ENCODE peak calls at places on chromosome 21, in six cellular contexts. One of them, this sample, is unnamed.

GRCh38 chr21:35366348-35367085 is 317.4 kb upstream of the RUNX1 start:
- DNase-seq in glutamatergic neuron: no peak
- DNase-seq in left lung: no peak
- DNase-seq in psoas muscle: no peak
- DNase-seq in AG04450: no peak
- DNase-seq in thoracic aorta: no peak
- DNase-seq in this sample: no peak

GRCh38 chr21:28737671-28738279 is 254.9 kb downstream of the LTN1 start:
- DNase-seq in glutamatergic neuron: no peak
- DNase-seq in left lung: no peak
- DNase-seq in psoas muscle: no peak
- DNase-seq in AG04450: no peak
- DNase-seq in thoracic aorta: no peak
- DNase-seq in this sample: no peak

GRCh38 chr21:36628096-36628495 is 70.8 kb upstream of the SIM2 start:
- DNase-seq in glutamatergic neuron: no peak
- DNase-seq in left lung: no peak
- DNase-seq in psoas muscle: no peak
- DNase-seq in AG04450: no peak
- DNase-seq in thoracic aorta: no peak
- DNase-seq in this sample: no peak

GRCh38 chr21:31135536-31136184 is 97.4 kb upstream of the KRTAP19-8 start:
- DNase-seq in glutamatergic neuron: no peak
- DNase-seq in left lung: no peak
- DNase-seq in psoas muscle: no peak
- DNase-seq in AG04450: no peak
- DNase-seq in thoracic aorta: no peak
- DNase-seq in this sample: no peak

GRCh38 chr21:44592446-44593365 is at the start of gene KRTAP10-6:
- DNase-seq in glutamatergic neuron: no peak
- DNase-seq in left lung: no peak
- DNase-seq in psoas muscle: peak; percentile 42
- DNase-seq in AG04450: no peak
- DNase-seq in thoracic aorta: no peak
- DNase-seq in this sample: no peak

GRCh38 chr21:24583473-24583872 is 1023.8 kb downstream of the MRPL39 start:
- DNase-seq in glutamatergic neuron: no peak
- DNase-seq in left lung: no peak
- DNase-seq in psoas muscle: no peak
- DNase-seq in AG04450: no peak
- DNase-seq in thoracic aorta: no peak
- DNase-seq in this sample: no peak

GRCh38 chr21:33059319-33059894 is 10.5 kb upstream of the OLIG1 start:
- DNase-seq in glutamatergic neuron: no peak
- DNase-seq in left lung: no peak
- DNase-seq in psoas muscle: no peak
- DNase-seq in AG04450: no peak
- DNase-seq in thoracic aorta: no peak
- DNase-seq in this sample: no peak

GRCh38 chr21:33039542-33039941 is 13.8 kb downstream of the OLIG2 start:
- DNase-seq in glutamatergic neuron: peak; percentile 82
- DNase-seq in left lung: no peak
- DNase-seq in psoas muscle: no peak
- DNase-seq in AG04450: no peak
- DNase-seq in thoracic aorta: no peak
- DNase-seq in this sample: no peak

GRCh38 chr21:38089763-38090046 is 167.1 kb upstream of the KCNJ15 start:
- DNase-seq in glutamatergic neuron: no peak
- DNase-seq in left lung: no peak
- DNase-seq in psoas muscle: no peak
- DNase-seq in AG04450: no peak
- DNase-seq in thoracic aorta: no peak
- DNase-seq in this sample: no peak

GRCh38 chr21:37159053-37159776 is 86.2 kb downstream of the TTC3 start:
- DNase-seq in glutamatergic neuron: no peak
- DNase-seq in left lung: no peak
- DNase-seq in psoas muscle: no peak
- DNase-seq in AG04450: peak; percentile 51
- DNase-seq in thoracic aorta: no peak
- DNase-seq in this sample: no peak

GRCh38 chr21:27572681-27573080 is 605.8 kb upstream of the ADAMTS5 start:
- DNase-seq in glutamatergic neuron: no peak
- DNase-seq in left lung: no peak
- DNase-seq in psoas muscle: no peak
- DNase-seq in AG04450: peak; percentile 34
- DNase-seq in thoracic aorta: no peak
- DNase-seq in this sample: no peak

GRCh38 chr21:29302340-29302991 is 3.7 kb downstream of the BACH1 start:
- DNase-seq in glutamatergic neuron: no peak
- DNase-seq in left lung: no peak
- DNase-seq in psoas muscle: no peak
- DNase-seq in AG04450: no peak
- DNase-seq in thoracic aorta: no peak
- DNase-seq in this sample: no peak

GRCh38 chr21:31258073-31258472 is 86.0 kb downstream of the TIAM1 start:
- DNase-seq in glutamatergic neuron: no peak
- DNase-seq in left lung: no peak
- DNase-seq in psoas muscle: no peak
- DNase-seq in AG04450: no peak
- DNase-seq in thoracic aorta: no peak
- DNase-seq in this sample: no peak

GRCh38 chr21:15908187-15908586 is 178.4 kb downstream of the USP25 start:
- DNase-seq in glutamatergic neuron: no peak
- DNase-seq in left lung: no peak
- DNase-seq in psoas muscle: no peak
- DNase-seq in AG04450: no peak
- DNase-seq in thoracic aorta: no peak
- DNase-seq in this sample: no peak

GRCh38 chr21:32073593-32073992 is 200.8 kb downstream of the HUNK start:
- DNase-seq in glutamatergic neuron: no peak
- DNase-seq in left lung: no peak
- DNase-seq in psoas muscle: no peak
- DNase-seq in AG04450: no peak
- DNase-seq in thoracic aorta: no peak
- DNase-seq in this sample: no peak

GRCh38 chr21:38377165-38378093 is 120.6 kb downstream of the KCNJ15 start:
- DNase-seq in glutamatergic neuron: no peak
- DNase-seq in left lung: no peak
- DNase-seq in psoas muscle: no peak
- DNase-seq in AG04450: no peak
- DNase-seq in thoracic aorta: no peak
- DNase-seq in this sample: no peak

GRCh38 chr21:33657124-33657842 is 15.0 kb downstream of the ITSN1 start:
- DNase-seq in glutamatergic neuron: no peak
- DNase-seq in left lung: no peak
- DNase-seq in psoas muscle: no peak
- DNase-seq in AG04450: no peak
- DNase-seq in thoracic aorta: no peak
- DNase-seq in this sample: no peak

GRCh38 chr21:37582613-37583012 is 216.0 kb downstream of the DYRK1A start:
- DNase-seq in glutamatergic neuron: no peak
- DNase-seq in left lung: no peak
- DNase-seq in psoas muscle: no peak
- DNase-seq in AG04450: peak; percentile 29
- DNase-seq in thoracic aorta: no peak
- DNase-seq in this sample: no peak

GRCh38 chr21:39119696-39120290 is 63.5 kb downstream of the PSMG1 start:
- DNase-seq in glutamatergic neuron: no peak
- DNase-seq in left lung: no peak
- DNase-seq in psoas muscle: no peak
- DNase-seq in AG04450: no peak
- DNase-seq in thoracic aorta: no peak
- DNase-seq in this sample: no peak

GRCh38 chr21:23131177-23131576 is 2133.0 kb downstream of the NCAM2 start:
- DNase-seq in glutamatergic neuron: no peak
- DNase-seq in left lung: no peak
- DNase-seq in psoas muscle: no peak
- DNase-seq in AG04450: no peak
- DNase-seq in thoracic aorta: no peak
- DNase-seq in this sample: no peak
- TF ChIP-seq CTCF in glutamatergic neuron: no peak
- TF ChIP-seq CTCF in left lung: no peak
- TF ChIP-seq CTCF in psoas muscle: no peak
- TF ChIP-seq CTCF in AG04450: no peak
- TF ChIP-seq CTCF in thoracic aorta: no peak
- TF ChIP-seq CTCF in this sample: peak; percentile 31

GRCh38 chr21:42467613-42467983 is 28.4 kb downstream of the RSPH1 start:
- DNase-seq in glutamatergic neuron: no peak
- DNase-seq in left lung: no peak
- DNase-seq in psoas muscle: no peak
- DNase-seq in AG04450: no peak
- DNase-seq in thoracic aorta: no peak
- DNase-seq in this sample: no peak
- TF ChIP-seq CTCF in glutamatergic neuron: no peak
- TF ChIP-seq CTCF in left lung: no peak
- TF ChIP-seq CTCF in psoas muscle: no peak
- TF ChIP-seq CTCF in AG04450: no peak
- TF ChIP-seq CTCF in thoracic aorta: no peak
- TF ChIP-seq CTCF in this sample: no peak

GRCh38 chr21:20169812-20170576 is 828.2 kb upstream of the NCAM2 start:
- DNase-seq in glutamatergic neuron: no peak
- DNase-seq in left lung: no peak
- DNase-seq in psoas muscle: no peak
- DNase-seq in AG04450: no peak
- DNase-seq in thoracic aorta: no peak
- DNase-seq in this sample: no peak
- TF ChIP-seq CTCF in glutamatergic neuron: no peak
- TF ChIP-seq CTCF in left lung: no peak
- TF ChIP-seq CTCF in psoas muscle: no peak
- TF ChIP-seq CTCF in AG04450: no peak
- TF ChIP-seq CTCF in thoracic aorta: no peak
- TF ChIP-seq CTCF in this sample: no peak

GRCh38 chr21:19340303-19340702 is 936.7 kb upstream of the TMPRSS15 start:
- DNase-seq in glutamatergic neuron: no peak
- DNase-seq in left lung: no peak
- DNase-seq in psoas muscle: no peak
- DNase-seq in AG04450: no peak
- DNase-seq in thoracic aorta: no peak
- DNase-seq in this sample: no peak

GRCh38 chr21:19340954-19341353 is 937.4 kb upstream of the TMPRSS15 start:
- DNase-seq in glutamatergic neuron: no peak
- DNase-seq in left lung: no peak
- DNase-seq in psoas muscle: no peak
- DNase-seq in AG04450: no peak
- DNase-seq in thoracic aorta: no peak
- DNase-seq in this sample: no peak

GRCh38 chr21:19343711-19344110 is 940.1 kb upstream of the TMPRSS15 start:
- DNase-seq in glutamatergic neuron: no peak
- DNase-seq in left lung: no peak
- DNase-seq in psoas muscle: no peak
- DNase-seq in AG04450: no peak
- DNase-seq in thoracic aorta: no peak
- DNase-seq in this sample: no peak
- TF ChIP-seq CTCF in glutamatergic neuron: no peak
- TF ChIP-seq CTCF in left lung: no peak
- TF ChIP-seq CTCF in psoas muscle: no peak
- TF ChIP-seq CTCF in AG04450: no peak
- TF ChIP-seq CTCF in thoracic aorta: no peak
- TF ChIP-seq CTCF in this sample: no peak

GRCh38 chr21:41141031-41141457 is 26.9 kb upstream of the BACE2 start:
- DNase-seq in glutamatergic neuron: no peak
- DNase-seq in left lung: no peak
- DNase-seq in psoas muscle: no peak
- DNase-seq in AG04450: no peak
- DNase-seq in thoracic aorta: no peak
- DNase-seq in this sample: no peak

GRCh38 chr21:41139951-41140350 is 28.0 kb upstream of the BACE2 start:
- DNase-seq in glutamatergic neuron: no peak
- DNase-seq in left lung: no peak
- DNase-seq in psoas muscle: no peak
- DNase-seq in AG04450: no peak
- DNase-seq in thoracic aorta: no peak
- DNase-seq in this sample: no peak

GRCh38 chr21:41143596-41144325 is 24.2 kb upstream of the BACE2 start:
- DNase-seq in glutamatergic neuron: no peak
- DNase-seq in left lung: no peak
- DNase-seq in psoas muscle: no peak
- DNase-seq in AG04450: no peak
- DNase-seq in thoracic aorta: no peak
- DNase-seq in this sample: no peak

GRCh38 chr21:41139275-41139674 is 28.7 kb upstream of the BACE2 start:
- DNase-seq in glutamatergic neuron: no peak
- DNase-seq in left lung: no peak
- DNase-seq in psoas muscle: no peak
- DNase-seq in AG04450: no peak
- DNase-seq in thoracic aorta: no peak
- DNase-seq in this sample: no peak

GRCh38 chr21:41142051-41142795 is 25.7 kb upstream of the BACE2 start:
- DNase-seq in glutamatergic neuron: no peak
- DNase-seq in left lung: no peak
- DNase-seq in psoas muscle: no peak
- DNase-seq in AG04450: peak; percentile 6
- DNase-seq in thoracic aorta: peak; percentile 21
- DNase-seq in this sample: no peak
- TF ChIP-seq CTCF in glutamatergic neuron: no peak
- TF ChIP-seq CTCF in left lung: no peak
- TF ChIP-seq CTCF in psoas muscle: no peak
- TF ChIP-seq CTCF in AG04450: no peak
- TF ChIP-seq CTCF in thoracic aorta: no peak
- TF ChIP-seq CTCF in this sample: peak; percentile 18

GRCh38 chr21:46392921-46393320 is 65.8 kb upstream of the DIP2A start:
- DNase-seq in glutamatergic neuron: no peak
- DNase-seq in left lung: peak; percentile 51
- DNase-seq in psoas muscle: peak; percentile 78
- DNase-seq in AG04450: no peak
- DNase-seq in thoracic aorta: no peak
- DNase-seq in this sample: no peak
- TF ChIP-seq CTCF in glutamatergic neuron: no peak
- TF ChIP-seq CTCF in left lung: no peak
- TF ChIP-seq CTCF in psoas muscle: no peak
- TF ChIP-seq CTCF in AG04450: no peak
- TF ChIP-seq CTCF in thoracic aorta: no peak
- TF ChIP-seq CTCF in this sample: no peak